ENCODE peak calls at places on chromosomes 13 and 19, in four cellular contexts. J, R, B and Y are unnamed samples.

GRCh38 chr19:32224371-32225244 is 120.8 kb upstream of the ZNF507 start:
- DNase-seq in J (peak), R (peak), B (peak), Y (peak)

GRCh38 chr13:20721454-20722357 is 18.2 kb downstream of the IL17D start:
- DNase-seq in J (peak), R (no peak), B (peak), Y (no peak)

GRCh38 chr13:85970727-85971126 is 171.5 kb upstream of the SLITRK6 start:
- DNase-seq in J (no peak), R (no peak), B (no peak), Y (no peak)

GRCh38 chr19:54014920-54015560 is 23.6 kb downstream of the CACNG6 start:
- DNase-seq in J (no peak), R (no peak), B (no peak), Y (no peak)

GRCh38 chr19:43457809-43458208 is 7.6 kb downstream of the LYPD3 start:
- DNase-seq in J (no peak), R (no peak), B (no peak), Y (no peak)

GRCh38 chr19:49844138-49844740 is 6.7 kb upstream of the PTOV1 start:
- DNase-seq in J (no peak), R (no peak), B (no peak), Y (no peak)

GRCh38 chr13:79455331-79455730 is 25.6 kb upstream of the NDFIP2 start:
- DNase-seq in J (peak), R (no peak), B (no peak), Y (no peak)

GRCh38 chr19:45528744-45529453 is 21.6 kb downstream of the VASP start:
- DNase-seq in J (no peak), R (no peak), B (no peak), Y (no peak)

GRCh38 chr13:20952838-20953237 is 50.3 kb upstream of the XPO4 start:
- DNase-seq in J (no peak), R (no peak), B (no peak), Y (no peak)

GRCh38 chr19:41427647-41428480 is 690 bp upstream of the B3GNT8 start:
- DNase-seq in J (no peak), R (no peak), B (peak), Y (no peak)

GRCh38 chr19:18436651-18437478 is 1.1 kb downstream of the ISYNA1 start:
- DNase-seq in J (peak), R (peak), B (peak), Y (peak)

GRCh38 chr19:47331931-47332547 is at the start of gene C5AR2:
- DNase-seq in J (no peak), R (no peak), B (no peak), Y (no peak)

GRCh38 chr13:52118595-52118994 is 10.3 kb downstream of the NEK5 start:
- DNase-seq in J (no peak), R (no peak), B (no peak), Y (no peak)

GRCh38 chr13:70170689-70171088 is 62.4 kb upstream of the KLHL1 start:
- DNase-seq in J (no peak), R (no peak), B (no peak), Y (no peak)

GRCh38 chr13:63636231-63636993 is 2220.8 kb upstream of the PCDH20 start:
- DNase-seq in J (no peak), R (no peak), B (no peak), Y (no peak)

GRCh38 chr13:23695711-23696512 is 125.7 kb downstream of the TNFRSF19 start:
- DNase-seq in J (no peak), R (peak), B (no peak), Y (peak)